ENCODE peak calls at places on chromosome 11, in eight cellular contexts. K is transverse colon; X is heart left ventricle; E is left ventricle myocardium inferior; C is BJ; M is CD8-positive, alpha-beta T cell; O is lower leg skin; W is fibroblast of lung. V is an unnamed sample.

GRCh38 chr11:95337175-95337957 is 106.4 kb upstream of the SESN3 start:
- DNase-seq in K (peak; percentile 43), X (peak; percentile 74), E (peak; percentile 77), C (no peak), M (peak; percentile 1), O (no peak), W (peak; percentile 73), V (no peak)

GRCh38 chr11:2262301-2263011 is 7.9 kb downstream of the ASCL2 start:
- DNase-seq in K (no peak), X (no peak), E (no peak), C (no peak), M (no peak), O (no peak), W (no peak), V (no peak)

GRCh38 chr11:65927904-65928397 is 8.7 kb downstream of the DRAP1 start:
- DNase-seq in K (peak; percentile 73), X (peak; percentile 51), E (no peak), C (no peak), M (peak; percentile 65), O (no peak), W (no peak), V (no peak)

GRCh38 chr11:26326793-26327400 is 5.0 kb upstream of the ANO3 start:
- DNase-seq in K (no peak), X (no peak), E (no peak), C (no peak), M (no peak), O (no peak), W (no peak), V (no peak)

GRCh38 chr11:843818-844692 is 1.4 kb downstream of the TSPAN4 start:
- DNase-seq in K (peak; percentile 83), X (peak; percentile 96), E (peak; percentile 92), C (peak; percentile 83), M (no peak), O (peak; percentile 95), W (peak; percentile 93), V (peak; percentile 84)

GRCh38 chr11:5476184-5476819 is 12.2 kb upstream of the OR52D1 start:
- DNase-seq in K (peak; percentile 25), X (peak; percentile 37), E (no peak), C (no peak), M (no peak), O (no peak), W (peak; percentile 43), V (peak; percentile 10)

GRCh38 chr11:72238040-72238450 is 5.9 kb downstream of the PHOX2A start:
- DNase-seq in K (peak; percentile 69), X (peak; percentile 58), E (no peak), C (no peak), M (no peak), O (no peak), W (peak; percentile 61), V (no peak)

GRCh38 chr11:32580967-32581366 is 2.7 kb upstream of the EIF3M start:
- DNase-seq in K (no peak), X (no peak), E (no peak), C (no peak), M (no peak), O (no peak), W (no peak), V (no peak)

GRCh38 chr11:131534611-131535010 is 164.2 kb downstream of the NTM start:
- DNase-seq in K (no peak), X (no peak), E (no peak), C (no peak), M (no peak), O (no peak), W (no peak), V (no peak)

GRCh38 chr11:115552151-115552550 is 47.9 kb upstream of the CADM1 start:
- DNase-seq in K (no peak), X (no peak), E (no peak), C (no peak), M (no peak), O (no peak), W (no peak), V (no peak)

GRCh38 chr11:70583781-70584218 is 185.5 kb downstream of the CTTN start:
- DNase-seq in K (no peak), X (no peak), E (no peak), C (no peak), M (no peak), O (no peak), W (no peak), V (no peak)

GRCh38 chr11:68141247-68142027 is 20.2 kb upstream of the CHKA start:
- DNase-seq in K (no peak), X (no peak), E (no peak), C (no peak), M (no peak), O (no peak), W (no peak), V (no peak)

GRCh38 chr11:64060861-64061444 is 25.2 kb downstream of the FLRT1 start:
- DNase-seq in K (peak; percentile 29), X (peak; percentile 65), E (peak; percentile 42), C (no peak), M (peak; percentile 13), O (no peak), W (peak; percentile 19), V (no peak)

GRCh38 chr11:8296203-8296602 is 32.5 kb upstream of the LMO1 start:
- DNase-seq in K (no peak), X (no peak), E (no peak), C (no peak), M (no peak), O (no peak), W (no peak), V (no peak)
- H3K4me3 ChIP-seq in K (no peak overlapping the region), X (no peak overlapping the region), E (no peak overlapping the region), C (no peak overlapping the region), M (no peak overlapping the region), O (no peak overlapping the region), W (no peak overlapping the region), V (no peak overlapping the region)

DNA sequence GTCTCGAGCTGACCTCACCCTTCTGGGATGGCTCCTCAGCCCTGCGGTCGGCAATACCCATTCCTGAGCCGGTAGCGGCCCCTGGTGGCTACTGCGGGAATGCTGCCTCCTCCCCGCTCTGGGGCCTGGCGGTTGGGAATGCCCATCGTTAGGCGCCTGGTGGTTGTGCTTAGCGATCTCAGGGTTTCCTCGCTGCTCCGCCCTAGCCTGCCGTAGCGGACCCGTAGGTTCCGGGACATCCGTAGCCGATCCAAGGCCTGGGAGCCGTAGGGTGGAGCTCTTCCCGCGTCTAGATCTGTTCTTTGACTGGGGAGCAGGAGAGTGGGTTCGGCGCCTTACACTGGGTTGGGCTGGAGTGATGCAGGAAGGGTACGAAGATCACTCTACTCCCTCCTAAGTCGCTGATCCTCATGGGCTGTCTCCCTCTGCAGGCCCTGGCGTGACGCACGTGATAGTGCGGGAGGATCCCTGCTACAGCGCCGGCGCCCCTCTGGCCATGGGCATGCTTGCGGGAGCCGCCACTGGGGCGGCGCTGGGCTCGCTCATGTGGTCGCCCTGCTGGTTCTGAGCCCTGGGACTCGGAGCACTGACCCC is 14.8 kb downstream of the PLEKHB1 start:
- DNase-seq in K (peak; percentile 91), X (peak; percentile 92), E (peak; percentile 90), C (peak; percentile 20), M (peak; percentile 70), O (peak; percentile 86), W (peak; percentile 69), V (peak; percentile 16)
- TF ChIP-seq CTCF in K (peak; percentile 98), X (peak; percentile 96), E (peak; percentile 98), C (peak; percentile 96), M (peak; percentile 95), O (no peak), W (peak; percentile 95), V (peak; percentile 98)

GRCh38 chr11:122155001-122155400 is 39.0 kb upstream of the BLID start:
- DNase-seq in K (no peak), X (no peak), E (no peak), C (no peak), M (no peak), O (no peak), W (no peak), V (no peak)

GRCh38 chr11:122157540-122158173 is 41.6 kb upstream of the BLID start:
- DNase-seq in K (no peak), X (no peak), E (no peak), C (no peak), M (no peak), O (no peak), W (no peak), V (no peak)

GRCh38 chr11:122154227-122154626 is 38.2 kb upstream of the BLID start:
- DNase-seq in K (no peak), X (no peak), E (no peak), C (no peak), M (no peak), O (no peak), W (no peak), V (no peak)

GRCh38 chr11:122153746-122154145 is 37.7 kb upstream of the BLID start:
- DNase-seq in K (no peak), X (no peak), E (no peak), C (no peak), M (no peak), O (no peak), W (no peak), V (no peak)

DNA sequence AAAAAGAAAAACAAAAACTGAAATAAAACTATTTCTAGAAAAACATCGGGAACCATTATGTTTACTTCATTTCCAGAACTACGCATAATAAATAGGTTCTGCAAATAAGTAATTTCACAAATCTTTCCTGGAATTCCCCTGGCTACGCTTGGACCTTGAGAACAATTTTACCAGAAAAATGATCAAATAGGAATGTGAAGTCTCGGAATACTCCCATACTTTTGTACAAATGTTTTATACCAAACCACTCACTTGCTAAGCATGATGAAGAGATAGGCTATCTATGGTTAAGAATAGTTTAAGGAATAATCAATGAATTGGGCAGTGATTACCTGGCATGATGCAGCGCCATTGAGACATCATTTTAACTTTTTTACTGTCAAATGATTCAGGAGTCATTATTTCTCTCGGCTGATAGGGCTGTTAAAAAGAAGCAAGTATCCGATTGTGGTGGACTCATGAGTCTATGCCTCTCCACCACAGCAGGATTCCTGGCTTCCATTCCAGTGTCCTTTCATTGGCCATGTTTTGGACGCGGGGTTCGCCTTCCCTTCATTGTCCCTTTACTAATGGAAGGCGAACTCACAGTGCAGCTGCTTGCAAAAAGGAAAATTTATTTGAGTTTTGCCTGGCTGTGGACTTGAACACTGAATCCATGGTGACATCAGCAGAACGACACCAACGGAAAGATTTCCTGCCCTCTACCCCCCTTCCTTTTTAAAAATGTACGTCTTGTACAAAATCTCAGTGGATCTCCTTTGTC is 39.9 kb upstream of the BLID start:
- DNase-seq in K (no peak), X (no peak), E (no peak), C (no peak), M (no peak), O (no peak), W (peak; percentile 73), V (no peak)
- H3K4me3 ChIP-seq in K (no peak overlapping the region), X (peak overlapping the region; percentile 4), E (peak overlapping the region; percentile 47), C (no peak overlapping the region), M (no peak overlapping the region), O (no peak overlapping the region), W (no peak overlapping the region), V (no peak overlapping the region)

DNA sequence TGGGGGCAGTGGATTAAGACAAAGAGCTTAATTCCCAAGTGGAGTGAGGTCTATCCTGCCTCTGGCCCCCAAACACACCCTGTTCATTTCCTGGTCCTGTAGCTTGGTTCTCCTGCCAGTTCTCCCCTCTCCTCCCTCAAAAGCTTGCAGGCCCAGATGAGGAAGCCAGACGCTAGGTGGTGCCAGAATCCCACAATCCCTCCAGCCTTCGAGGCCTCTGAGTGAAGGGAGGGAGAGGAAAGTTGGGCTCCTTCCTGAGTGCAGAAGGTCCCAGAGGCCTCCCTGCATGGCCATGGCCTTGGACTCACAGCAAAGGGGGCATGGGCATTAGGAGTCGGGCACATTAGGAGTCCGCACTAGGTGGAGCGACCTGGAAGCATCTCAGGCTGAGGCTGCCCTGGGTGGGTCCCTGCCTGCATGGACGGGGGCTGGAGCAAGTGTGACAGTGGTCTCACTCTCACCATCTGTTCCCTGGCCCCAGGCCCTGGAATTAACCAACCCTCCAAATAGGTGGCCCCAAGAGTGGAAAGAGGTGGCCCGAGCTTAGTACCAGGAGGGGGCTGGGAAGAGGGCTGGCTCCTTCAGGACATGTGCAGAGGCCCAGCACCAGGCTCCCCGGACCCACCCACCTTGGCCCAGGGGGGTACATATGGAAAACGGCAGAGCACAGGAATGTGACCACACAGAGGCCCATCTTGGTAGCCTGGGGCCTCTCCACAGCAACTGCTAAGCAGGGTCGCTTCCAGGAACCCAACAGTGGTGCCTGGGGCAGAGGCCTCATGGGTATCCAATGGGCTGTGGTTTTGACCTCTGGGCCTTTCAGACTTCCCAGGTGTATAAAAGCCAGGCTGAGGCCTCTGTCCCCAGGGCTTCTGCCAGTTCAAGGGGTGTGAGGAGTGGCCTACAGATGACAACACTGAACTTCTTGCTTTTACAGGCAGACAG is 5.2 kb downstream of the FXYD2 start:
- DNase-seq in K (peak; percentile 76), X (peak; percentile 73), E (peak; percentile 71), C (no peak), M (no peak), O (no peak), W (peak; percentile 54), V (no peak)
- TF ChIP-seq CTCF in K (peak; percentile 68), X (peak; percentile 49), E (peak; percentile 68), C (peak; percentile 58), M (no peak), O (no peak), W (peak; percentile 66), V (peak; percentile 83)